ENCODE peak calls at places on chromosomes 2 and 18, in ten cellular contexts. One of them, this sample, is unnamed.

GRCh38 chr2:61471905-61472805 is 1.3 kb upstream of the USP34 start:
- DNase-seq in heart right ventricle: no peak
- DNase-seq in fibroblast of pulmonary artery: peak; percentile 11
- DNase-seq in AG04449: no peak
- DNase-seq in psoas muscle: no peak
- DNase-seq in stomach: no peak
- DNase-seq in fibroblast of the aortic adventitia: peak; percentile 26
- DNase-seq in astrocyte of the cerebellum: no peak
- DNase-seq in bronchial epithelial cell: peak; percentile 37
- DNase-seq in cardiac fibroblast: peak; percentile 38
- DNase-seq in this sample: no peak

GRCh38 chr2:53028259-53028658 is 739.3 kb upstream of the CHAC2 start:
- DNase-seq in fibroblast of pulmonary artery: peak; percentile 52
- DNase-seq in AG04449: peak; percentile 57
- DNase-seq in fibroblast of the aortic adventitia: peak; percentile 72
- DNase-seq in heart right ventricle: no peak
- DNase-seq in psoas muscle: no peak
- DNase-seq in stomach: no peak
- DNase-seq in astrocyte of the cerebellum: no peak
- DNase-seq in bronchial epithelial cell: peak; percentile 4
- DNase-seq in cardiac fibroblast: peak; percentile 13
- DNase-seq in this sample: no peak

GRCh38 chr2:125516496-125517109 is 1139.4 kb upstream of the GYPC start:
- DNase-seq in AG04449: no peak
- DNase-seq in astrocyte of the cerebellum: no peak
- DNase-seq in bronchial epithelial cell: peak; percentile 11
- DNase-seq in cardiac fibroblast: peak; percentile 9
- DNase-seq in fibroblast of pulmonary artery: peak; percentile 6
- DNase-seq in stomach: no peak
- DNase-seq in heart right ventricle: no peak
- DNase-seq in fibroblast of the aortic adventitia: no peak
- DNase-seq in psoas muscle: no peak
- DNase-seq in this sample: peak; percentile 48

GRCh38 chr2:96533292-96534073 is 3.1 kb upstream of the ARID5A start:
- DNase-seq in stomach: peak; percentile 62
- DNase-seq in astrocyte of the cerebellum: no peak
- DNase-seq in fibroblast of pulmonary artery: peak; percentile 84
- DNase-seq in heart right ventricle: peak; percentile 92
- DNase-seq in AG04449: peak; percentile 60
- DNase-seq in fibroblast of the aortic adventitia: peak; percentile 96
- DNase-seq in bronchial epithelial cell: peak; percentile 49
- DNase-seq in cardiac fibroblast: peak; percentile 80
- DNase-seq in psoas muscle: peak; percentile 93
- DNase-seq in this sample: peak; percentile 98

GRCh38 chr2:193228276-193228675 is 1033.5 kb upstream of the TMEFF2 start:
- DNase-seq in astrocyte of the cerebellum: no peak
- DNase-seq in psoas muscle: no peak
- DNase-seq in heart right ventricle: no peak
- DNase-seq in AG04449: no peak
- DNase-seq in fibroblast of pulmonary artery: no peak
- DNase-seq in bronchial epithelial cell: no peak
- DNase-seq in fibroblast of the aortic adventitia: no peak
- DNase-seq in cardiac fibroblast: no peak
- DNase-seq in stomach: no peak
- DNase-seq in this sample: no peak

GRCh38 chr2:71166812-71167211 is 36.4 kb downstream of the MPHOSPH10 start:
- DNase-seq in fibroblast of the aortic adventitia: no peak
- DNase-seq in AG04449: no peak
- DNase-seq in fibroblast of pulmonary artery: no peak
- DNase-seq in astrocyte of the cerebellum: no peak
- DNase-seq in heart right ventricle: no peak
- DNase-seq in stomach: no peak
- DNase-seq in cardiac fibroblast: peak; percentile 23
- DNase-seq in bronchial epithelial cell: peak; percentile 39
- DNase-seq in psoas muscle: no peak
- DNase-seq in this sample: peak; percentile 88

GRCh38 chr2:159755788-159756187 is 42.2 kb downstream of the CD302 start:
- DNase-seq in stomach: no peak
- DNase-seq in psoas muscle: no peak
- DNase-seq in cardiac fibroblast: peak; percentile 44
- DNase-seq in astrocyte of the cerebellum: no peak
- DNase-seq in fibroblast of the aortic adventitia: no peak
- DNase-seq in heart right ventricle: no peak
- DNase-seq in AG04449: no peak
- DNase-seq in fibroblast of pulmonary artery: peak; percentile 27
- DNase-seq in bronchial epithelial cell: peak; percentile 100
- DNase-seq in this sample: no peak

GRCh38 chr2:158060862-158061435 is 40.7 kb upstream of the UPP2 start:
- DNase-seq in cardiac fibroblast: peak; percentile 16
- DNase-seq in astrocyte of the cerebellum: no peak
- DNase-seq in stomach: no peak
- DNase-seq in fibroblast of the aortic adventitia: peak; percentile 50
- DNase-seq in fibroblast of pulmonary artery: peak; percentile 11
- DNase-seq in bronchial epithelial cell: peak; percentile 36
- DNase-seq in AG04449: no peak
- DNase-seq in psoas muscle: no peak
- DNase-seq in heart right ventricle: no peak
- DNase-seq in this sample: peak; percentile 19

GRCh38 chr2:232522855-232523681 is 2.9 kb downstream of the PRSS56 start:
- DNase-seq in astrocyte of the cerebellum: no peak
- DNase-seq in bronchial epithelial cell: no peak
- DNase-seq in cardiac fibroblast: peak; percentile 14
- DNase-seq in psoas muscle: no peak
- DNase-seq in stomach: no peak
- DNase-seq in fibroblast of pulmonary artery: no peak
- DNase-seq in AG04449: no peak
- DNase-seq in fibroblast of the aortic adventitia: no peak
- DNase-seq in heart right ventricle: no peak
- DNase-seq in this sample: no peak

GRCh38 chr18:78726326-78727056 is 253.1 kb upstream of the SALL3 start:
- DNase-seq in cardiac fibroblast: no peak
- DNase-seq in bronchial epithelial cell: no peak
- DNase-seq in stomach: peak; percentile 14
- DNase-seq in heart right ventricle: no peak
- DNase-seq in psoas muscle: no peak
- DNase-seq in fibroblast of the aortic adventitia: no peak
- DNase-seq in AG04449: no peak
- DNase-seq in astrocyte of the cerebellum: no peak
- DNase-seq in fibroblast of pulmonary artery: no peak
- DNase-seq in this sample: no peak

GRCh38 chr2:196601430-196602306 is 37.8 kb upstream of the CCDC150 start:
- DNase-seq in heart right ventricle: peak; percentile 81
- DNase-seq in AG04449: peak; percentile 92
- DNase-seq in psoas muscle: peak; percentile 48
- DNase-seq in stomach: peak; percentile 26
- DNase-seq in astrocyte of the cerebellum: peak; percentile 49
- DNase-seq in fibroblast of the aortic adventitia: peak; percentile 94
- DNase-seq in cardiac fibroblast: peak; percentile 96
- DNase-seq in fibroblast of pulmonary artery: peak; percentile 85
- DNase-seq in bronchial epithelial cell: peak; percentile 66
- DNase-seq in this sample: peak; percentile 93

GRCh38 chr2:163681765-163682164 is 54.0 kb downstream of the FIGN start:
- DNase-seq in bronchial epithelial cell: no peak
- DNase-seq in psoas muscle: no peak
- DNase-seq in fibroblast of pulmonary artery: peak; percentile 81
- DNase-seq in cardiac fibroblast: peak; percentile 75
- DNase-seq in heart right ventricle: peak; percentile 37
- DNase-seq in fibroblast of the aortic adventitia: peak; percentile 93
- DNase-seq in AG04449: no peak
- DNase-seq in astrocyte of the cerebellum: peak; percentile 65
- DNase-seq in stomach: no peak
- DNase-seq in this sample: no peak

GRCh38 chr2:128086244-128086643 is 4.8 kb upstream of the UGGT1 start:
- DNase-seq in bronchial epithelial cell: no peak
- DNase-seq in AG04449: no peak
- DNase-seq in astrocyte of the cerebellum: no peak
- DNase-seq in stomach: no peak
- DNase-seq in heart right ventricle: no peak
- DNase-seq in cardiac fibroblast: no peak
- DNase-seq in fibroblast of the aortic adventitia: no peak
- DNase-seq in fibroblast of pulmonary artery: no peak
- DNase-seq in psoas muscle: no peak
- DNase-seq in this sample: no peak
- TF ChIP-seq CTCF in bronchial epithelial cell: no peak
- TF ChIP-seq CTCF in AG04449: no peak
- TF ChIP-seq CTCF in astrocyte of the cerebellum: no peak
- TF ChIP-seq CTCF in stomach: no peak
- TF ChIP-seq CTCF in heart right ventricle: no peak
- TF ChIP-seq CTCF in cardiac fibroblast: no peak
- TF ChIP-seq CTCF in fibroblast of the aortic adventitia: no peak
- TF ChIP-seq CTCF in fibroblast of pulmonary artery: no peak
- TF ChIP-seq CTCF in psoas muscle: no peak
- TF ChIP-seq CTCF in this sample: no peak

DNA sequence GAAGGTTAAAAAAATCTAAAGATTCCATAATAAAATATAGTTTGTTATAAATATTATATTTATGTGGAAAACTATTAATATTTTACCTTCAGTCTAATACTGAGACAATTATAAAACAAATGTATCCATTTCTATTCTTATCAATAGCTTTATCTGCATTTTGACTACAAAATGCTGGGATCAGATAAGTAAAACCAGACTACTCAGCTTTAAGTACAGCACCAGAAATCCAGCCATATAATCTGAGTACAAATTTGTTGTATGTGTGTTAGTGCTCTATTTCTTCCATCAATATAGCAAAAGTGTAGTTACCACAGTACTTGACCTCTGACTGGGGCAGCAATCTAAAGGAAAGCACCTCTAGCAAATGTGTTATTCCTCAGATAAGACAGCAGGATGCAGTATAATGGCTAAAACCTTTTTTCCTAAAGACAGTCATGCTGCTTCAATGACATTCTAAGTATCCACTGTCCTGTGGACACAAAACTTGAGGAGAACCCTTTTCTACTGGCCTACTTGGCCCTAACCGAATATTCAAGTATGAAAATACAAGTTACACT is 68.1 kb downstream of the OLA1 start:
- DNase-seq in astrocyte of the cerebellum: no peak
- DNase-seq in bronchial epithelial cell: peak; percentile 29
- DNase-seq in heart right ventricle: no peak
- DNase-seq in fibroblast of the aortic adventitia: peak; percentile 4
- DNase-seq in AG04449: no peak
- DNase-seq in psoas muscle: no peak
- DNase-seq in cardiac fibroblast: peak; percentile 13
- DNase-seq in fibroblast of pulmonary artery: no peak
- DNase-seq in stomach: no peak
- DNase-seq in this sample: no peak
- TF ChIP-seq CTCF in astrocyte of the cerebellum: no peak
- TF ChIP-seq CTCF in bronchial epithelial cell: no peak
- TF ChIP-seq CTCF in heart right ventricle: no peak
- TF ChIP-seq CTCF in fibroblast of the aortic adventitia: peak; percentile 10
- TF ChIP-seq CTCF in AG04449: no peak
- TF ChIP-seq CTCF in psoas muscle: no peak
- TF ChIP-seq CTCF in cardiac fibroblast: peak; percentile 17
- TF ChIP-seq CTCF in fibroblast of pulmonary artery: peak; percentile 18
- TF ChIP-seq CTCF in stomach: no peak
- TF ChIP-seq CTCF in this sample: no peak

DNA sequence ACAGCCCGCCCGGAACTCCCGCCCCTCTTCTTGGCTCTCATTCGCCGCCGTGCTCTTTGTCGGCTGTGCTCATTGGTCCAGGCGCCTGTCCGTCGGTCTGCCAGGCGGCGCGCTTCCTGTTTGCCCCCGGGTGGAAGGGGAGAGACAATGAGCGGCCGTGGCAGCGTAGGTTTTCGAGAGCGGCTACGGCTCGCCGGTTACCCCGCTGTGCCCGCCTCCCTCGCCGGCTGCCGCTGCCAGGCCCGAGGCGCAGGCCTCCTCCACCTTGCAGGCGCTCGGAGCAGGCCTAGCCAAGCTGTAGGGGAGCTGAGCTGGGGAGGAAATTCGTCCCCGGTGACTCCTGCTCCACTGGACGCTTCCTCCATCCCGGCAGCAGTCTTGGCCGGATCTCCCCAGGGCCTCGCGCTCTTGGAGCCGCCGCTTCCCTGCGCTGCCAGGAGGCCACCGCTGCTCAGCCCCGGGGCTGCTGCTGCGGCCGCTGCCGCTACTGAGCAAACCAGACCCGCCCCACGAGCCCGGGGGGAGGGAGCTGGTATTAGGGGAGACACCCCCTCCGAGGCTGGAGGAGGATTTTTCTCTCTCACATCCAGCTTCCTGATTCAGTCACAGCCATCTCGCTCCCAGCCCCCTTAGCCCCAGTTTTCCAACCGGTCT is at the start of gene SP3:
- DNase-seq in heart right ventricle: peak; percentile 99
- DNase-seq in stomach: peak; percentile 97
- DNase-seq in astrocyte of the cerebellum: peak; percentile 94
- DNase-seq in AG04449: peak; percentile 76
- DNase-seq in psoas muscle: peak; percentile 99
- DNase-seq in cardiac fibroblast: peak; percentile 98
- DNase-seq in bronchial epithelial cell: peak; percentile 88
- DNase-seq in fibroblast of the aortic adventitia: peak; percentile 97
- DNase-seq in fibroblast of pulmonary artery: peak; percentile 98
- DNase-seq in this sample: peak; percentile 99
- TF ChIP-seq CTCF in heart right ventricle: no peak
- TF ChIP-seq CTCF in stomach: no peak
- TF ChIP-seq CTCF in astrocyte of the cerebellum: no peak
- TF ChIP-seq CTCF in AG04449: peak; percentile 1
- TF ChIP-seq CTCF in psoas muscle: no peak
- TF ChIP-seq CTCF in cardiac fibroblast: no peak
- TF ChIP-seq CTCF in bronchial epithelial cell: no peak
- TF ChIP-seq CTCF in fibroblast of the aortic adventitia: peak; percentile 11
- TF ChIP-seq CTCF in fibroblast of pulmonary artery: no peak
- TF ChIP-seq CTCF in this sample: no peak

GRCh38 chr18:666628-667027 is 9.2 kb downstream of the TYMS start:
- DNase-seq in astrocyte of the cerebellum: no peak
- DNase-seq in fibroblast of the aortic adventitia: no peak
- DNase-seq in AG04449: no peak
- DNase-seq in heart right ventricle: no peak
- DNase-seq in psoas muscle: no peak
- DNase-seq in stomach: no peak
- DNase-seq in fibroblast of pulmonary artery: no peak
- DNase-seq in cardiac fibroblast: no peak
- DNase-seq in bronchial epithelial cell: no peak
- DNase-seq in this sample: no peak

GRCh38 chr18:668263-668662 is 10.8 kb downstream of the TYMS start:
- DNase-seq in fibroblast of pulmonary artery: no peak
- DNase-seq in heart right ventricle: no peak
- DNase-seq in AG04449: no peak
- DNase-seq in fibroblast of the aortic adventitia: no peak
- DNase-seq in bronchial epithelial cell: no peak
- DNase-seq in astrocyte of the cerebellum: no peak
- DNase-seq in psoas muscle: no peak
- DNase-seq in stomach: no peak
- DNase-seq in cardiac fibroblast: no peak
- DNase-seq in this sample: no peak

GRCh38 chr18:669077-669476 is 11.6 kb downstream of the TYMS start:
- DNase-seq in astrocyte of the cerebellum: no peak
- DNase-seq in fibroblast of pulmonary artery: no peak
- DNase-seq in bronchial epithelial cell: no peak
- DNase-seq in heart right ventricle: no peak
- DNase-seq in cardiac fibroblast: no peak
- DNase-seq in AG04449: no peak
- DNase-seq in stomach: no peak
- DNase-seq in fibroblast of the aortic adventitia: no peak
- DNase-seq in psoas muscle: no peak
- DNase-seq in this sample: no peak

GRCh38 chr18:662197-662596 is 4.7 kb downstream of the TYMS start:
- DNase-seq in stomach: no peak
- DNase-seq in astrocyte of the cerebellum: no peak
- DNase-seq in cardiac fibroblast: no peak
- DNase-seq in bronchial epithelial cell: no peak
- DNase-seq in heart right ventricle: no peak
- DNase-seq in AG04449: no peak
- DNase-seq in fibroblast of the aortic adventitia: no peak
- DNase-seq in fibroblast of pulmonary artery: no peak
- DNase-seq in psoas muscle: no peak
- DNase-seq in this sample: no peak

GRCh38 chr18:666177-666576 is 8.7 kb downstream of the TYMS start:
- DNase-seq in stomach: no peak
- DNase-seq in AG04449: no peak
- DNase-seq in astrocyte of the cerebellum: no peak
- DNase-seq in fibroblast of pulmonary artery: no peak
- DNase-seq in psoas muscle: no peak
- DNase-seq in cardiac fibroblast: no peak
- DNase-seq in fibroblast of the aortic adventitia: no peak
- DNase-seq in heart right ventricle: no peak
- DNase-seq in bronchial epithelial cell: no peak
- DNase-seq in this sample: no peak
- TF ChIP-seq CTCF in stomach: no peak
- TF ChIP-seq CTCF in AG04449: peak; percentile 14
- TF ChIP-seq CTCF in astrocyte of the cerebellum: peak; percentile 20
- TF ChIP-seq CTCF in fibroblast of pulmonary artery: peak; percentile 18
- TF ChIP-seq CTCF in psoas muscle: no peak
- TF ChIP-seq CTCF in cardiac fibroblast: peak; percentile 37
- TF ChIP-seq CTCF in fibroblast of the aortic adventitia: peak; percentile 12
- TF ChIP-seq CTCF in heart right ventricle: no peak
- TF ChIP-seq CTCF in bronchial epithelial cell: peak; percentile 32
- TF ChIP-seq CTCF in this sample: peak; percentile 35

This sample was measured in osteoblast.